ENCODE peak calls at places on chromosomes 6 and 20, in seven cellular contexts. I is Peyer's patch, M is fibroblast of lung, E is osteoblast, O is ovary, S is GM23338, A is A673. W is an unnamed sample.

GRCh38 chr20:3281437-3281836 is 42.4 kb upstream of the SLC4A11 start:
- DNase-seq in S (no peak), M (no peak), I (no peak), O (no peak), E (no peak), A (no peak), W (no peak)

GRCh38 chr6:91895592-91895991 is 1308.7 kb upstream of the MAP3K7 start:
- DNase-seq in O (no peak), I (no peak), E (no peak), A (no peak), M (peak; percentile 5), S (no peak), W (no peak)

GRCh38 chr6:91029211-91029610 is 442.3 kb upstream of the MAP3K7 start:
- DNase-seq in A (peak; percentile 22), E (no peak), O (no peak), S (no peak), M (peak; percentile 1), I (no peak), W (no peak)

GRCh38 chr20:37363221-37364012 is 17.5 kb downstream of the SRC start:
- DNase-seq in E (peak; percentile 41), M (no peak), I (no peak), A (no peak), S (no peak), O (no peak), W (no peak)

GRCh38 chr20:1810926-1811620 is 84.1 kb upstream of the SIRPA start:
- DNase-seq in E (no peak), M (peak; percentile 63), A (peak; percentile 56), O (no peak), S (no peak), I (no peak), W (no peak)

GRCh38 chr20:12762725-12763124 is 246.0 kb upstream of the SPTLC3 start:
- DNase-seq in I (no peak), E (no peak), M (no peak), A (peak; percentile 12), S (peak; percentile 25), O (no peak), W (no peak)

GRCh38 chr20:3753501-3754257 is 13.9 kb downstream of the ADISSP start:
- DNase-seq in I (peak; percentile 38), A (no peak), M (no peak), E (peak; percentile 72), O (no peak), S (no peak), W (no peak)

GRCh38 chr6:30618270-30618787 is 689 bp downstream of the MRPS18B start:
- DNase-seq in S (no peak), E (no peak), O (no peak), A (no peak), M (no peak), I (no peak), W (no peak)

GRCh38 chr20:62136283-62137091 is 6.7 kb downstream of the PSMA7 start:
- DNase-seq in O (peak; percentile 73), S (peak; percentile 85), A (peak; percentile 79), I (peak; percentile 78), E (peak; percentile 95), M (peak; percentile 54), W (peak; percentile 71)

GRCh38 chr20:46028110-46028509 is 905 bp upstream of the SLC12A5 start:
- DNase-seq in O (no peak), S (no peak), I (no peak), E (peak; percentile 83), M (no peak), A (no peak), W (no peak)

GRCh38 chr20:17650301-17650761 is 31.7 kb downstream of the RRBP1 start:
- DNase-seq in E (peak; percentile 62), I (peak; percentile 35), O (no peak), S (no peak), A (no peak), M (no peak), W (no peak)

GRCh38 chr6:85744571-85744970 is 101.9 kb upstream of the SYNCRIP start:
- DNase-seq in M (no peak), S (no peak), O (no peak), I (no peak), A (no peak), E (no peak), W (no peak)

DNA sequence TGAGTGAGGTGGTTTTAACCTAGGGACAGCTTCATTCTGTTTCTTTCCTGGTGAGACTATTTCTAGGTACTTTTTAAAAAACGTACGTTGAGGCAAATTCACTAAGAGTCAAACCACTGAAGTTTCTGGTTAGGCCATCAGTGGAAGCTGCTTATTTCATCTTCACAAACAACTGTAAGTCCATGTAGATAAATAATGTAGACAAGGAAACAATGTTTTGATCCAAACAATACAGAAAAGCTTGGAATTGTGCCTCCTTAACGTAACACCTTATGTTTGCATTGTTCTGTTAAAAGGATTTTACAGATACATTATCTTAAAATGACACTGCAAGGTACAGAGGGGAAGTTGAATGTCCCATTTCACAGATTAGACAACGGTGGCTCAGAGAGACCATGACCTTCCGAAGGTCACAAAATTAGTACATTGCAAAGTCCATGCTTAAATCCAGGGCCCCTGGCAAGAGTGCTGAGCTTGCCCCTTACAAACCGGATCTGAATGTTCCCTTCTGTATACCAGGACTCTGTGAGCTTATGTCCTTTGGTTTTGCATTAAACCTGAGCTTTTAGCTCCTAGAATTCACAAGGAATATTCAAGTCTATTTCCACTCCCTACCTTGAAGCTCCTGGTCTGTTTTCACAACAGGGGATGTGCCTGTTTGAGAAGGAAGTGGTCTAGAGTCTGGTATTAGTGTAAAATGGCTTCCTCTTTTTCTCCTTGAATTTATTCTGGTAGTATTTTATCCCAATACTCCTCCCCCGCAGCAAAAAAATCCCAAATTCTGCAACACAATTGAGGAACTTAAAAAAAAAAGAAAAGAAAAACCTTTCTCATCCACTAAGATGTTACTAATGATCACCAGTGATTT is 28.8 kb upstream of the ZNF217 start:
- DNase-seq in E (no peak), O (no peak), I (no peak), S (peak; percentile 17), M (no peak), A (no peak), W (no peak)
- H3K4me1 ChIP-seq in E (peaks cover 38% of the 10 kb centered on the region), O (peaks cover 9% of the 10 kb centered on the region), I (peaks cover 32% of the 10 kb centered on the region), S (peaks cover 32% of the 10 kb centered on the region), M (peaks cover 17% of the 10 kb centered on the region), A (peaks cover 35% of the 10 kb centered on the region), W (peaks cover 29% of the 10 kb centered on the region)

GRCh38 chr6:1020133-1020532 is 291.8 kb upstream of the FOXQ1 start:
- DNase-seq in I (no peak), O (no peak), A (no peak), E (no peak), S (no peak), M (no peak), W (no peak)

GRCh38 chr6:1016329-1017302 is 295.3 kb upstream of the FOXQ1 start:
- DNase-seq in A (no peak), O (no peak), E (no peak), M (no peak), S (no peak), I (no peak), W (no peak)

GRCh38 chr6:1013656-1014430 is 298.1 kb upstream of the FOXQ1 start:
- DNase-seq in I (no peak), E (no peak), S (no peak), M (no peak), O (no peak), A (no peak), W (no peak)

GRCh38 chr6:1014431-1014807 is 297.5 kb upstream of the FOXQ1 start:
- DNase-seq in A (no peak), S (no peak), I (no peak), M (no peak), E (no peak), O (no peak), W (no peak)

DNA sequence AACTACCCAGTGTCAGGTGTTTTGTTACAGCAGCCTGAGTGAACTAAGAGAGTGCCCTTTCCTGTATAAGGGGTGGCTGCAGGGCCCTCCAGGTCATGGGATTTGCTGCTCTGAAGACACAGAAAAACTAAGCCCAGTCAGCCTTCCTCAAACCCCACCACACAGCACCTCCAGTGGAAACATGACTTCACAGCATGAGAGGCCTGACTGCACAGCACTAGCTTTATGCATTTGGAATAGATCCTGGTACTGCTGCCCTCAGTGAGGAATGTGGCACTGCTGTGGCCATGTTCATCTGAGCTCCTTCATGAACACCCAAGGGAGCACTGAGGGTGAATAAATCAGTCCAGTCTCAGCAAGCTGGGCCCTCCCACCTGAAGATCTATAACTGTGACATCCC is 296.1 kb upstream of the FOXQ1 start:
- DNase-seq in E (no peak), A (peak; percentile 5), O (no peak), M (no peak), S (no peak), I (no peak), W (no peak)
- TF ChIP-seq CTCF in E (no peak), A (peak; percentile 34), O (no peak), M (peak; percentile 39), S (no peak), I (no peak), W (no peak)

GRCh38 chr20:58421497-58421850 is 32.4 kb downstream of the VAPB start:
- DNase-seq in I (no peak), A (no peak), O (no peak), S (no peak), M (peak; percentile 17), E (no peak), W (no peak)

GRCh38 chr20:58428364-58428763 is 39.3 kb downstream of the VAPB start:
- DNase-seq in A (no peak), S (no peak), E (no peak), I (no peak), O (no peak), M (no peak), W (no peak)

GRCh38 chr20:58420798-58421496 is 31.9 kb downstream of the VAPB start:
- DNase-seq in A (no peak), E (peak; percentile 94), S (no peak), O (no peak), M (peak; percentile 79), I (no peak), W (no peak)

GRCh38 chr20:58418949-58419748 is 30.1 kb downstream of the VAPB start:
- DNase-seq in S (no peak), M (no peak), O (no peak), E (no peak), A (no peak), I (no peak), W (no peak)

GRCh38 chr20:58424218-58424617 is 35.2 kb downstream of the VAPB start:
- DNase-seq in O (no peak), S (peak; percentile 30), I (no peak), A (no peak), E (no peak), M (no peak), W (no peak)
- H3K27me3 ChIP-seq in O (no peaks in the 10 kb centered on the region), S (no peaks in the 10 kb centered on the region), I (no peaks in the 10 kb centered on the region), A (no peaks in the 10 kb centered on the region), E (no peaks in the 10 kb centered on the region), M (no peaks in the 10 kb centered on the region), W (no peaks in the 10 kb centered on the region)

GRCh38 chr6:160388922-160389321 is 40.7 kb downstream of the SLC22A3 start:
- DNase-seq in A (no peak), M (no peak), E (no peak), O (no peak), S (no peak), I (no peak), W (no peak)

GRCh38 chr6:160395187-160395586 is 47.0 kb downstream of the SLC22A3 start:
- DNase-seq in O (no peak), E (no peak), M (no peak), I (no peak), S (no peak), A (no peak), W (no peak)

GRCh38 chr6:160393966-160394653 is 45.9 kb downstream of the SLC22A3 start:
- DNase-seq in O (peak; percentile 48), A (no peak), E (no peak), I (no peak), M (no peak), S (peak; percentile 60), W (no peak)

GRCh38 chr6:160394654-160395035 is 46.5 kb downstream of the SLC22A3 start:
- DNase-seq in A (no peak), I (no peak), E (no peak), S (no peak), O (no peak), M (no peak), W (no peak)

GRCh38 chr6:160391419-160392116 is 43.4 kb downstream of the SLC22A3 start:
- DNase-seq in O (no peak), I (no peak), S (no peak), E (no peak), M (peak; percentile 49), A (no peak), W (no peak)
- H3K4me1 ChIP-seq in O (peaks cover 9% of the 10 kb centered on the region), I (no peaks in the 10 kb centered on the region), S (no peaks in the 10 kb centered on the region), E (no peaks in the 10 kb centered on the region), M (no peaks in the 10 kb centered on the region), A (no peaks in the 10 kb centered on the region), W (no peaks in the 10 kb centered on the region)

W was measured in heart left ventricle.